ENCODE peak calls at places on chromosomes 13 and 19, in nine cellular contexts. One of them, this sample, is unnamed.

GRCh38 chr19:33610588-33610987 is 11.2 kb upstream of the CHST8 start:
- DNase-seq in Caki2: no peak
- DNase-seq in activated gamma-delta T cell treated with Interleukin-2 at 50 U/mL for 16 hours: no peak
- DNase-seq in hypothalamus: no peak
- DNase-seq in fibroblast of villous mesenchyme: no peak
- DNase-seq in GOT3: no peak
- DNase-seq in stimulated activated CD4-positive, alpha-beta T cell treated with anti-CD3 and anti-CD28 coated beads, Interleukin-2, amount 100 ng/mL, for 48 hours: no peak
- DNase-seq in ELF-1: no peak
- DNase-seq in thyroid gland: no peak
- DNase-seq in this sample: no peak

GRCh38 chr13:99970761-99971575 is 599 bp downstream of the ZIC5 start:
- DNase-seq in hypothalamus: no peak
- DNase-seq in fibroblast of villous mesenchyme: no peak
- DNase-seq in GOT3: no peak
- DNase-seq in stimulated activated CD4-positive, alpha-beta T cell treated with anti-CD3 and anti-CD28 coated beads, Interleukin-2, amount 100 ng/mL, for 48 hours: no peak
- DNase-seq in ELF-1: peak; percentile 61
- DNase-seq in thyroid gland: no peak
- DNase-seq in Caki2: peak; percentile 62
- DNase-seq in activated gamma-delta T cell treated with Interleukin-2 at 50 U/mL for 16 hours: no peak
- DNase-seq in this sample: no peak

GRCh38 chr19:38665950-38666661 is 18.7 kb downstream of the ACTN4 start:
- DNase-seq in stimulated activated CD4-positive, alpha-beta T cell treated with anti-CD3 and anti-CD28 coated beads, Interleukin-2, amount 100 ng/mL, for 48 hours: no peak
- DNase-seq in thyroid gland: peak; percentile 78
- DNase-seq in activated gamma-delta T cell treated with Interleukin-2 at 50 U/mL for 16 hours: no peak
- DNase-seq in GOT3: no peak
- DNase-seq in Caki2: peak; percentile 67
- DNase-seq in ELF-1: peak; percentile 97
- DNase-seq in fibroblast of villous mesenchyme: peak; percentile 83
- DNase-seq in hypothalamus: no peak
- DNase-seq in this sample: no peak

GRCh38 chr19:5678071-5678682 is 2.1 kb downstream of the MICOS13 start:
- DNase-seq in activated gamma-delta T cell treated with Interleukin-2 at 50 U/mL for 16 hours: no peak
- DNase-seq in Caki2: no peak
- DNase-seq in GOT3: no peak
- DNase-seq in ELF-1: no peak
- DNase-seq in hypothalamus: no peak
- DNase-seq in fibroblast of villous mesenchyme: no peak
- DNase-seq in thyroid gland: no peak
- DNase-seq in stimulated activated CD4-positive, alpha-beta T cell treated with anti-CD3 and anti-CD28 coated beads, Interleukin-2, amount 100 ng/mL, for 48 hours: no peak
- DNase-seq in this sample: no peak

GRCh38 chr19:48556163-48556562 is 4.2 kb downstream of the SULT2B1 start:
- DNase-seq in stimulated activated CD4-positive, alpha-beta T cell treated with anti-CD3 and anti-CD28 coated beads, Interleukin-2, amount 100 ng/mL, for 48 hours: no peak
- DNase-seq in thyroid gland: peak; percentile 55
- DNase-seq in activated gamma-delta T cell treated with Interleukin-2 at 50 U/mL for 16 hours: no peak
- DNase-seq in fibroblast of villous mesenchyme: peak; percentile 75
- DNase-seq in Caki2: peak; percentile 96
- DNase-seq in ELF-1: peak; percentile 72
- DNase-seq in GOT3: no peak
- DNase-seq in hypothalamus: no peak
- DNase-seq in this sample: peak; percentile 81

GRCh38 chr19:12867120-12868099 is 13.8 kb downstream of the DNASE2 start:
- DNase-seq in activated gamma-delta T cell treated with Interleukin-2 at 50 U/mL for 16 hours: peak; percentile 64
- DNase-seq in fibroblast of villous mesenchyme: peak; percentile 52
- DNase-seq in thyroid gland: peak; percentile 49
- DNase-seq in GOT3: no peak
- DNase-seq in Caki2: peak; percentile 78
- DNase-seq in ELF-1: peak; percentile 94
- DNase-seq in stimulated activated CD4-positive, alpha-beta T cell treated with anti-CD3 and anti-CD28 coated beads, Interleukin-2, amount 100 ng/mL, for 48 hours: peak; percentile 75
- DNase-seq in hypothalamus: no peak
- DNase-seq in this sample: peak; percentile 39

GRCh38 chr19:56076413-56076998 is 44.6 kb downstream of the ZNF787 start:
- DNase-seq in stimulated activated CD4-positive, alpha-beta T cell treated with anti-CD3 and anti-CD28 coated beads, Interleukin-2, amount 100 ng/mL, for 48 hours: peak; percentile 38
- DNase-seq in fibroblast of villous mesenchyme: peak; percentile 56
- DNase-seq in hypothalamus: no peak
- DNase-seq in activated gamma-delta T cell treated with Interleukin-2 at 50 U/mL for 16 hours: peak; percentile 38
- DNase-seq in Caki2: peak; percentile 31
- DNase-seq in GOT3: no peak
- DNase-seq in ELF-1: peak; percentile 61
- DNase-seq in thyroid gland: peak; percentile 65
- DNase-seq in this sample: peak; percentile 39

GRCh38 chr13:91450913-91451312 is 52.5 kb downstream of the GPC5 start:
- DNase-seq in ELF-1: no peak
- DNase-seq in Caki2: no peak
- DNase-seq in hypothalamus: no peak
- DNase-seq in GOT3: no peak
- DNase-seq in activated gamma-delta T cell treated with Interleukin-2 at 50 U/mL for 16 hours: no peak
- DNase-seq in thyroid gland: no peak
- DNase-seq in fibroblast of villous mesenchyme: no peak
- DNase-seq in stimulated activated CD4-positive, alpha-beta T cell treated with anti-CD3 and anti-CD28 coated beads, Interleukin-2, amount 100 ng/mL, for 48 hours: no peak
- DNase-seq in this sample: no peak

GRCh38 chr13:20475927-20476691 is 49.5 kb downstream of the CRYL1 start:
- DNase-seq in Caki2: no peak
- DNase-seq in activated gamma-delta T cell treated with Interleukin-2 at 50 U/mL for 16 hours: peak; percentile 52
- DNase-seq in hypothalamus: no peak
- DNase-seq in ELF-1: peak; percentile 44
- DNase-seq in stimulated activated CD4-positive, alpha-beta T cell treated with anti-CD3 and anti-CD28 coated beads, Interleukin-2, amount 100 ng/mL, for 48 hours: peak; percentile 41
- DNase-seq in GOT3: no peak
- DNase-seq in fibroblast of villous mesenchyme: no peak
- DNase-seq in thyroid gland: no peak
- DNase-seq in this sample: no peak

GRCh38 chr19:10471909-10472308 is 31.2 kb downstream of the KEAP1 start:
- DNase-seq in Caki2: no peak
- DNase-seq in activated gamma-delta T cell treated with Interleukin-2 at 50 U/mL for 16 hours: no peak
- DNase-seq in fibroblast of villous mesenchyme: peak; percentile 49
- DNase-seq in thyroid gland: no peak
- DNase-seq in stimulated activated CD4-positive, alpha-beta T cell treated with anti-CD3 and anti-CD28 coated beads, Interleukin-2, amount 100 ng/mL, for 48 hours: no peak
- DNase-seq in hypothalamus: no peak
- DNase-seq in GOT3: no peak
- DNase-seq in ELF-1: no peak
- DNase-seq in this sample: peak; percentile 61

GRCh38 chr13:112686364-112686763 is 3.5 kb upstream of the ATP11A start:
- DNase-seq in stimulated activated CD4-positive, alpha-beta T cell treated with anti-CD3 and anti-CD28 coated beads, Interleukin-2, amount 100 ng/mL, for 48 hours: no peak
- DNase-seq in hypothalamus: no peak
- DNase-seq in activated gamma-delta T cell treated with Interleukin-2 at 50 U/mL for 16 hours: no peak
- DNase-seq in thyroid gland: no peak
- DNase-seq in ELF-1: no peak
- DNase-seq in fibroblast of villous mesenchyme: no peak
- DNase-seq in Caki2: no peak
- DNase-seq in GOT3: no peak
- DNase-seq in this sample: no peak

GRCh38 chr19:14519245-14519859 is 1.2 kb upstream of the DNAJB1 start:
- DNase-seq in hypothalamus: no peak
- DNase-seq in GOT3: no peak
- DNase-seq in fibroblast of villous mesenchyme: no peak
- DNase-seq in stimulated activated CD4-positive, alpha-beta T cell treated with anti-CD3 and anti-CD28 coated beads, Interleukin-2, amount 100 ng/mL, for 48 hours: no peak
- DNase-seq in Caki2: no peak
- DNase-seq in ELF-1: no peak
- DNase-seq in activated gamma-delta T cell treated with Interleukin-2 at 50 U/mL for 16 hours: no peak
- DNase-seq in thyroid gland: no peak
- DNase-seq in this sample: no peak

GRCh38 chr13:98372886-98373285 is 195.8 kb upstream of the RNF113B start:
- DNase-seq in thyroid gland: peak; percentile 44
- DNase-seq in activated gamma-delta T cell treated with Interleukin-2 at 50 U/mL for 16 hours: no peak
- DNase-seq in GOT3: no peak
- DNase-seq in Caki2: no peak
- DNase-seq in stimulated activated CD4-positive, alpha-beta T cell treated with anti-CD3 and anti-CD28 coated beads, Interleukin-2, amount 100 ng/mL, for 48 hours: no peak
- DNase-seq in ELF-1: no peak
- DNase-seq in hypothalamus: no peak
- DNase-seq in fibroblast of villous mesenchyme: peak; percentile 69
- DNase-seq in this sample: peak; percentile 68

GRCh38 chr19:28289294-28290063 is 923.5 kb downstream of the UQCRFS1 start:
- DNase-seq in Caki2: peak; percentile 65
- DNase-seq in hypothalamus: peak; percentile 76
- DNase-seq in fibroblast of villous mesenchyme: peak; percentile 48
- DNase-seq in thyroid gland: no peak
- DNase-seq in GOT3: no peak
- DNase-seq in stimulated activated CD4-positive, alpha-beta T cell treated with anti-CD3 and anti-CD28 coated beads, Interleukin-2, amount 100 ng/mL, for 48 hours: no peak
- DNase-seq in ELF-1: peak; percentile 44
- DNase-seq in activated gamma-delta T cell treated with Interleukin-2 at 50 U/mL for 16 hours: no peak
- DNase-seq in this sample: no peak

GRCh38 chr19:43781630-43782310 is 997 bp upstream of the KCNN4 start:
- DNase-seq in fibroblast of villous mesenchyme: no peak
- DNase-seq in hypothalamus: no peak
- DNase-seq in stimulated activated CD4-positive, alpha-beta T cell treated with anti-CD3 and anti-CD28 coated beads, Interleukin-2, amount 100 ng/mL, for 48 hours: no peak
- DNase-seq in Caki2: no peak
- DNase-seq in thyroid gland: no peak
- DNase-seq in activated gamma-delta T cell treated with Interleukin-2 at 50 U/mL for 16 hours: no peak
- DNase-seq in GOT3: no peak
- DNase-seq in ELF-1: no peak
- DNase-seq in this sample: no peak

GRCh38 chr19:41478875-41479756 is 36.2 kb downstream of the ERICH4 start:
- DNase-seq in activated gamma-delta T cell treated with Interleukin-2 at 50 U/mL for 16 hours: no peak
- DNase-seq in thyroid gland: no peak
- DNase-seq in Caki2: no peak
- DNase-seq in fibroblast of villous mesenchyme: no peak
- DNase-seq in hypothalamus: no peak
- DNase-seq in ELF-1: no peak
- DNase-seq in GOT3: no peak
- DNase-seq in stimulated activated CD4-positive, alpha-beta T cell treated with anti-CD3 and anti-CD28 coated beads, Interleukin-2, amount 100 ng/mL, for 48 hours: no peak
- DNase-seq in this sample: peak; percentile 3

GRCh38 chr13:30561506-30561905 is 56.2 kb upstream of the USPL1 start:
- DNase-seq in Caki2: no peak
- DNase-seq in ELF-1: no peak
- DNase-seq in activated gamma-delta T cell treated with Interleukin-2 at 50 U/mL for 16 hours: no peak
- DNase-seq in thyroid gland: no peak
- DNase-seq in stimulated activated CD4-positive, alpha-beta T cell treated with anti-CD3 and anti-CD28 coated beads, Interleukin-2, amount 100 ng/mL, for 48 hours: no peak
- DNase-seq in hypothalamus: no peak
- DNase-seq in GOT3: no peak
- DNase-seq in fibroblast of villous mesenchyme: no peak
- DNase-seq in this sample: peak; percentile 17

GRCh38 chr13:33207616-33207964 is 78.0 kb downstream of the STARD13 start:
- DNase-seq in activated gamma-delta T cell treated with Interleukin-2 at 50 U/mL for 16 hours: no peak
- DNase-seq in fibroblast of villous mesenchyme: peak; percentile 98
- DNase-seq in ELF-1: no peak
- DNase-seq in hypothalamus: no peak
- DNase-seq in thyroid gland: peak; percentile 16
- DNase-seq in GOT3: no peak
- DNase-seq in stimulated activated CD4-positive, alpha-beta T cell treated with anti-CD3 and anti-CD28 coated beads, Interleukin-2, amount 100 ng/mL, for 48 hours: no peak
- DNase-seq in Caki2: no peak
- DNase-seq in this sample: peak; percentile 82